ENCODE peak calls at places on chromosomes 11 and 22, in eight cellular contexts. U is activated CD8-positive, alpha-beta memory T cell treated with anti-CD3 and anti-CD28 coated beads for 24 hours; C is HTR-8/SVneo; G is activated naive CD4-positive, alpha-beta T cell treated with Interleukin-2 at 50 U/mL for 16 hours; F is PC-3; X is stimulated activated naive CD4-positive, alpha-beta T cell; S is astrocyte of the cerebellum; I is A549. M is an unnamed sample.

GRCh38 chr22:33620085-33620484 is 300.2 kb downstream of the LARGE1 start:
- DNase-seq in U (no peak), C (no peak), G (no peak), F (no peak), X (no peak), S (no peak), I (no peak), M (no peak)

GRCh38 chr11:64659417-64660144 is 63.4 kb downstream of the NRXN2 start:
- DNase-seq in U (no peak), C (peak), G (no peak), F (peak), X (no peak), S (no peak), I (peak), M (no peak)

GRCh38 chr11:75786101-75786736 is 17.6 kb downstream of the DGAT2 start:
- DNase-seq in U (no peak), C (no peak), G (no peak), F (no peak), X (no peak), S (no peak), I (no peak), M (no peak)

GRCh38 chr11:69272961-69273461 is 20.9 kb upstream of the MYEOV start:
- DNase-seq in U (no peak), C (no peak), G (no peak), F (no peak), X (no peak), S (no peak), I (no peak), M (no peak)

GRCh38 chr11:20638074-20638473 is 31.3 kb upstream of the NELL1 start:
- DNase-seq in U (no peak), C (no peak), G (no peak), F (no peak), X (no peak), S (no peak), I (no peak), M (no peak)

GRCh38 chr11:77127969-77128691 is at the start of gene MYO7A:
- DNase-seq in U (no peak), C (peak), G (no peak), F (no peak), X (no peak), S (no peak), I (no peak), M (no peak)

GRCh38 chr11:72058416-72059034 is 21.8 kb downstream of the NUMA1 start:
- DNase-seq in U (no peak), C (no peak), G (no peak), F (no peak), X (no peak), S (no peak), I (no peak), M (no peak)

GRCh38 chr11:102389253-102389652 is 42.2 kb downstream of the BIRC2 start:
- DNase-seq in U (no peak), C (no peak), G (no peak), F (peak), X (no peak), S (no peak), I (no peak), M (no peak)

GRCh38 chr11:11937957-11938356 is 70.5 kb downstream of the DKK3 start:
- DNase-seq in U (no peak), C (no peak), G (no peak), F (peak), X (no peak), S (no peak), I (no peak), M (no peak)

GRCh38 chr11:102453286-102453797 is 777 bp upstream of the TMEM123 start:
- DNase-seq in U (no peak), C (no peak), G (no peak), F (peak), X (no peak), S (no peak), I (no peak), M (no peak)

GRCh38 chr11:69470793-69471192 is 10.7 kb upstream of the LINC01488 start:
- DNase-seq in U (no peak), C (no peak), G (no peak), F (no peak), X (no peak), S (no peak), I (no peak), M (no peak)

GRCh38 chr11:105168457-105168856 is 28.9 kb upstream of the CARD18 start:
- DNase-seq in U (no peak), C (no peak), G (no peak), F (peak), X (no peak), S (no peak), I (no peak), M (no peak)

M was measured in activated CD4-positive, alpha-beta T cell treated with anti-CD3 and anti-CD28 coated beads, Interleukin-2, amount 50 U/mL, for 48 hours.